ENCODE peak calls at places on chromosome 21, in six cellular contexts. Y is cardiac fibroblast, H is kidney tubule cell, A is Right ventricle myocardium superior, L is thoracic aorta, P is mammary epithelial cell. M is an unnamed sample.

GRCh38 chr21:44038063-44038462 is 26.0 kb downstream of the TRAPPC10 start:
- DNase-seq in Y (no peak), H (no peak), A (no peak), L (no peak), P (no peak), M (no peak)

GRCh38 chr21:27248791-27249190 is 281.9 kb upstream of the ADAMTS5 start:
- DNase-seq in Y (no peak), H (no peak), A (no peak), L (no peak), P (no peak), M (no peak)

GRCh38 chr21:46376856-46377453 is 53.0 kb downstream of the PCNT start:
- DNase-seq in Y (no peak), H (no peak), A (no peak), L (no peak), P (no peak), M (no peak)

GRCh38 chr21:25657140-25657539 is 18.1 kb downstream of the JAM2 start:
- DNase-seq in Y (no peak), H (peak), A (no peak), L (no peak), P (peak), M (no peak)

GRCh38 chr21:45591619-45592207 is 49.5 kb upstream of the SLC19A1 start:
- DNase-seq in Y (no peak), H (no peak), A (no peak), L (no peak), P (no peak), M (no peak)

GRCh38 chr21:39020751-39021474 is 162.3 kb downstream of the PSMG1 start:
- DNase-seq in Y (peak), H (peak), A (peak), L (no peak), P (peak), M (no peak)

GRCh38 chr21:36499578-36500471 is 19.9 kb upstream of the CLDN14 start:
- DNase-seq in Y (peak), H (peak), A (peak), L (no peak), P (peak), M (no peak)

GRCh38 chr21:33674226-33674625 is 31.9 kb downstream of the ITSN1 start:
- DNase-seq in Y (no peak), H (no peak), A (no peak), L (no peak), P (no peak), M (no peak)

GRCh38 chr21:26956216-26956615 is 10.7 kb downstream of the ADAMTS5 start:
- DNase-seq in Y (no peak), H (no peak), A (no peak), L (no peak), P (no peak), M (no peak)

GRCh38 chr21:30166171-30166570 is 434 bp downstream of the CLDN17 start:
- DNase-seq in Y (no peak), H (no peak), A (no peak), L (no peak), P (no peak), M (no peak)

GRCh38 chr21:31182231-31183129 is 144.2 kb upstream of the KRTAP19-8 start:
- DNase-seq in Y (no peak), H (no peak), A (no peak), L (no peak), P (no peak), M (no peak)

GRCh38 chr21:26077523-26077922 is 93.0 kb downstream of the APP start:
- DNase-seq in Y (no peak), H (no peak), A (no peak), L (no peak), P (no peak), M (peak)

GRCh38 chr21:42567861-42568260 is 54.2 kb downstream of the SLC37A1 start:
- DNase-seq in Y (no peak), H (no peak), A (peak), L (no peak), P (no peak), M (no peak)

GRCh38 chr21:39106881-39107462 is 76.3 kb downstream of the PSMG1 start:
- DNase-seq in Y (no peak), H (no peak), A (no peak), L (no peak), P (no peak), M (no peak)

GRCh38 chr21:34761758-34762330 is 93.0 kb downstream of the CLIC6 start:
- DNase-seq in Y (no peak), H (peak), A (no peak), L (no peak), P (no peak), M (no peak)

GRCh38 chr21:46099476-46099875 is 1.6 kb downstream of the COL6A2 start:
- DNase-seq in Y (peak), H (no peak), A (peak), L (peak), P (no peak), M (no peak)

GRCh38 chr21:42093991-42094417 is 22.9 kb downstream of the UMODL1 start:
- DNase-seq in Y (peak), H (peak), A (no peak), L (peak), P (peak), M (peak)

GRCh38 chr21:21003701-21004100 is 5.5 kb downstream of the NCAM2 start:
- DNase-seq in Y (peak), H (peak), A (no peak), L (no peak), P (no peak), M (peak)

GRCh38 chr21:34313116-34313515 is 50.7 kb upstream of the KCNE2 start:
- DNase-seq in Y (peak), H (peak), A (no peak), L (no peak), P (peak), M (no peak)